ENCODE peak calls at places on chromosome 22, in four cellular contexts. E is CD8-positive, alpha-beta T cell; L is upper lobe of right lung; A is RWPE1. M is an unnamed sample.

GRCh38 chr22:48923165-48923875 is 904.4 kb downstream of the BRD1 start:
- DNase-seq in L (peak), E (no peak), A (no peak), M (no peak)

GRCh38 chr22:50035131-50035881 is 22.7 kb upstream of the IL17REL start:
- DNase-seq in L (peak), A (no peak), E (no peak), M (no peak)

GRCh38 chr22:21775061-21775460 is 39.5 kb upstream of the YPEL1 start:
- DNase-seq in E (no peak), A (no peak), L (no peak), M (no peak)

GRCh38 chr22:49827853-49828598 is at the start of gene BRD1:
- DNase-seq in A (peak), L (peak), E (no peak), M (peak)

GRCh38 chr22:48098243-48098935 is 1335.9 kb downstream of the TBC1D22A start:
- DNase-seq in E (no peak), A (no peak), L (no peak), M (peak)

GRCh38 chr22:29096736-29097669 is 24.2 kb downstream of the KREMEN1 start:
- DNase-seq in L (no peak), E (no peak), A (no peak), M (no peak)

GRCh38 chr22:25661067-25661466 is 80.9 kb upstream of the MYO18B start:
- DNase-seq in L (no peak), E (no peak), A (no peak), M (no peak)

GRCh38 chr22:38088723-38089473 is 4.9 kb upstream of the SLC16A8 start:
- DNase-seq in E (no peak), A (no peak), L (no peak), M (no peak)

GRCh38 chr22:39815882-39816395 is 77.6 kb downstream of the ENTHD1 start:
- DNase-seq in L (no peak), E (no peak), A (no peak), M (no peak)

GRCh38 chr22:48494968-48495750 is 1332.5 kb downstream of the BRD1 start:
- DNase-seq in E (no peak), L (peak), A (no peak), M (peak)

GRCh38 chr22:27668828-27669797 is 132.4 kb downstream of the MN1 start:
- DNase-seq in A (peak), E (no peak), L (no peak), M (peak)

GRCh38 chr22:38721551-38721950 is 15.8 kb downstream of the GTPBP1 start:
- DNase-seq in A (no peak), E (no peak), L (no peak), M (no peak)

GRCh38 chr22:24112188-24112587 is 69.1 kb upstream of the SUSD2 start:
- DNase-seq in L (no peak), A (peak), E (no peak), M (no peak)

GRCh38 chr22:39559456-39560105 is 11.0 kb upstream of the CACNA1I start:
- DNase-seq in E (no peak), L (no peak), A (no peak), M (no peak)

GRCh38 chr22:48070760-48071159 is 1308.3 kb downstream of the TBC1D22A start:
- DNase-seq in E (no peak), L (no peak), A (no peak), M (no peak)

GRCh38 chr22:49349841-49350381 is 477.8 kb downstream of the BRD1 start:
- DNase-seq in A (no peak), E (no peak), L (peak), M (no peak)

GRCh38 chr22:27090595-27090994 is 433.2 kb downstream of the MIAT start:
- DNase-seq in L (no peak), A (no peak), E (no peak), M (no peak)

GRCh38 chr22:37643225-37643847 is 3.9 kb downstream of the SH3BP1 start:
- DNase-seq in E (peak), A (peak), L (peak), M (peak)

GRCh38 chr22:47367993-47368945 is 605.8 kb downstream of the TBC1D22A start:
- DNase-seq in L (no peak), E (no peak), A (no peak), M (no peak)

GRCh38 chr22:37640591-37641250 is 1.3 kb downstream of the SH3BP1 start:
- DNase-seq in E (no peak), L (no peak), A (no peak), M (no peak)

DNA sequence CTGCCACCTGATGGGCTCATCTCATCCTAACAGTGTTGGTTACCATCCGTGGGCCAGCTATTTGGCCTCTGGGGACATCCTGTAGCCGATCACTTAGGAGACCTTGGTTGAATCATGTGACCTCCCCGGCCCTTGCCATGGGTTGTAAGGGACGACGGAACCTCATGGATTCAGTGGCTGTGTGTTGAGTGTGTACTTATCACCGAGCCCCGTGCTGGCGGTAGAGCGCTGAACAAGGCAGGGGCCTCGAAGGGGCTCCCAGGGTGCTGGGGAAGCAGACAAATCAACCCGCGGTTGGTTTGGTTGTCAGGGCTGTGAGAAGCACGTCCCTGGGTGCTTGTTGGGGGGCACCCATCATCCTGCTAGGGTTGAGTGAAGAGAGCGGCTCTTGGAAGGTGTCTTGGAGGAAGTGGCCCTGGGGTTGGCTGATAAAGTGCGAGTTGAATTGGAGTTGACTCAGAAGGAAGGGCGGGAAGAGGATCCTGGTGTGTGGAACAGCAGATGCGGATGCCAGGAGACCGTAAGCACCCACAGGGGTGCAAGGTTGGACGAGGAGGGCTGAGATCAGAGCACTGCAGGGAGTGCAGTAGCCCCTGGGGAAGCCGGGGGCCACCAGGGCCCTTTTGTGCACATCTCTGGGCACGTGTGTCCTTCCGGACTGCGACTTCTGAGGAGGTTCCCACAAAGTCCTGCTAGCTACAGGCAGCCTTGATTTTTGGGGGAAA is 53.6 kb downstream of the MPPED1 start:
- DNase-seq in E (no peak), A (no peak), L (peak), M (no peak)
- TF ChIP-seq CTCF in E (no peak), A (no peak), L (no peak), M (no peak)

GRCh38 chr22:36532466-36532865 is 3.5 kb upstream of the EIF3D start:
- DNase-seq in L (no peak), E (no peak), A (no peak), M (no peak)

GRCh38 chr22:36528336-36528735 is 630 bp downstream of the EIF3D start:
- DNase-seq in A (no peak), E (no peak), L (no peak), M (no peak)

GRCh38 chr22:36528795-36529718 is at the start of gene EIF3D:
- DNase-seq in E (peak), A (peak), L (peak), M (peak)
- TF ChIP-seq CTCF in E (no peak), A (no peak), L (peak), M (no peak)

GRCh38 chr22:31160328-31160978 is 471 bp downstream of the RNF185 start:
- DNase-seq in A (peak), E (no peak), L (no peak), M (no peak)

GRCh38 chr22:31161386-31161785 is 1.4 kb downstream of the RNF185 start:
- DNase-seq in A (no peak), E (no peak), L (no peak), M (no peak)

GRCh38 chr22:31162015-31162765 is 2.2 kb downstream of the RNF185 start:
- DNase-seq in E (no peak), A (no peak), L (peak), M (no peak)
- TF ChIP-seq CTCF in E (no peak), A (no peak), L (peak), M (no peak)

GRCh38 chr22:45286854-45287551 is 2.3 kb downstream of the UPK3A start:
- DNase-seq in L (no peak), E (no peak), A (no peak), M (no peak)

GRCh38 chr22:45290410-45290936 is 5.7 kb downstream of the UPK3A start:
- DNase-seq in L (no peak), E (no peak), A (no peak), M (peak)

GRCh38 chr22:45284705-45285305 is at the start of gene UPK3A:
- DNase-seq in E (peak), L (peak), A (peak), M (peak)

GRCh38 chr22:45280995-45281394 is 3.8 kb upstream of the UPK3A start:
- DNase-seq in L (no peak), E (no peak), A (no peak), M (no peak)

DNA sequence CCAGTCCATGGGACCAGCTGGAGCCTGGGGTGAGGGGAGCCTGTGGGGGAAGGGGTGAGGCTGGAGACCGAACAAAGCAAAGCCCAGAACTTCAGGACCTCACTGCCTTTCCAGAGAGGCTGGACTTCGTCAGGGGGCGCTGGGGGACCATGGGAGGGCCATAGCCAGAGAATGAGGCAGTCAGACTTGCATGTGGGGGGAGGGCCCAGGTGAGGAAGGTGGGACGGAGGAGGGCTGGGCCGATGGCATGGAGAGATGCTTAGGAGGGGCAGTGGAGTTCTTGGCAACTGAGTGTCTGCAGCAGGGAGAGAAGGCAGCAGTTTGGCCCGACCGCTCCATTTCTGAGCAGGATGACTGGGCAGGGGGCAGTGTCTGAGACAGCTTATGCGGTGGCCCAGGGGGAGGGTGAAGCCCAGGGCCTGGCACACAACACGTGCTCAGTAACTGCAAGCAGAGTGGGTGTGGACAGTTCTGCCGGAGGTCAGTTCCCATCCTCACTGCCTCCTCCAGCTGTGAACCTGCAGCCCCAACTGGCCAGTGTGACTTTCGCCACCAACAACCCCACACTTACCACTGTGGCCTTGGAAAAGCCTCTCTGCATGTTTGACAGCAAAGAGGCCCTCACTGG is 796 bp downstream of the UPK3A start:
- DNase-seq in E (no peak), A (no peak), L (no peak), M (peak)
- TF ChIP-seq CTCF in E (no peak), A (no peak), L (no peak), M (no peak)

GRCh38 chr22:22878801-22879674 is 8.6 kb upstream of the IGLL5 start:
- DNase-seq in E (no peak), L (no peak), A (no peak), M (no peak)
- TF ChIP-seq CTCF in E (no peak), L (no peak), A (no peak), M (no peak)

GRCh38 chr22:30694638-30695350 is at the start of gene OSBP2:
- DNase-seq in L (peak), A (peak), E (no peak), M (no peak)
- TF ChIP-seq CTCF in L (no peak), A (no peak), E (no peak), M (no peak)

DNA sequence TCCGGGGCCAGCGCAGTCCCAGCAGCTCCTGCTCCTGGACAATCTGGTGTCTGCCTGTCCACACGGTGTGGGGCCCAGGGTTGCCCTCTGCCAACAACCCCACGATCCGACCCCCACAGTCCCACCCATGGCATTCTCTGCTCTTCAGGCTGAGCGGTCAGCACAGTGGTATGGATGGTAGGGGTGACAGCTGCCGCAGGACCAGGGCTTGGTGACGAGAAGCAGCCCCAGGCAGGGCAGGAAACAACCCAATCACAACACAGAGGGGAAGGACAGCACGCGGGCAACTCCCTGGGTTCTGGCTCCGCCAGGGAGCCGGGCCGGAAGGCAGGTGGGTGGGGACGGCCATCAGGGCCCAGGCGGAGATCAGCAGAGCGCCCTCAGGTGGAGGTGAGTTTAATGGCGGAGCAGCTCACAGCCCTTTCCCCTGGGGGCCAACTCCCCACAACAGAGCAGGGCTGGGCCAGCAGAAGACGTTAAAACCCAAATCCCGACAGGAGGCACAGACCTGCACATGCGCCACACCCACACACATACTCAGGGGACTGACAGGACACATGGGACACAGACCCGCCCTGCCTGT is 5.3 kb upstream of the CHADL start:
- DNase-seq in E (no peak), L (no peak), A (no peak), M (no peak)
- TF ChIP-seq CTCF in E (no peak), L (no peak), A (no peak), M (no peak)

GRCh38 chr22:17268501-17269223 is 49.4 kb upstream of the ADA2 start:
- DNase-seq in L (no peak), A (no peak), E (no peak), M (no peak)
- TF ChIP-seq CTCF in L (peak), A (no peak), E (no peak), M (peak)